ENCODE peak calls at places on chromosomes 12 and 14, in seven cellular contexts. L is tibial artery, N is left ventricle myocardium inferior, Z is right atrium auricular region, M is ovary, O is GM12878, K is ascending aorta. A is an unnamed sample.

GRCh38 chr14:70698288-70698687 is 56.6 kb downstream of the TTC9 start:
- DNase-seq in N (peak; percentile 19), L (no peak), K (no peak), O (no peak), M (no peak), Z (peak; percentile 67), A (peak; percentile 17)

GRCh38 chr14:68306934-68307758 is 485.7 kb downstream of the ZFP36L1 start:
- DNase-seq in O (no peak), L (no peak), Z (no peak), N (no peak), K (peak; percentile 67), M (no peak), A (peak; percentile 36)

GRCh38 chr12:120242275-120242799 is 23.2 kb downstream of the PXN start:
- DNase-seq in K (no peak), L (no peak), Z (no peak), M (no peak), O (no peak), N (no peak), A (no peak)

GRCh38 chr14:34930591-34931069 is 52.2 kb upstream of the SRP54 start:
- DNase-seq in L (no peak), O (peak; percentile 36), N (no peak), M (no peak), Z (no peak), K (no peak), A (no peak)

GRCh38 chr12:79454338-79454777 is 236.4 kb downstream of the PAWR start:
- DNase-seq in M (no peak), L (no peak), Z (no peak), K (no peak), O (no peak), N (no peak), A (no peak)

GRCh38 chr12:123075591-123076171 is 75.2 kb downstream of the PITPNM2 start:
- DNase-seq in O (no peak), Z (no peak), M (peak; percentile 63), K (no peak), N (no peak), L (no peak), A (peak; percentile 17)

GRCh38 chr14:66359500-66359899 is 126.7 kb upstream of the CCDC196 start:
- DNase-seq in M (no peak), O (peak; percentile 15), K (no peak), Z (no peak), N (no peak), L (no peak), A (peak; percentile 2)

GRCh38 chr14:59107819-59108218 is 80.6 kb upstream of the DAAM1 start:
- DNase-seq in L (no peak), Z (no peak), K (no peak), N (no peak), O (no peak), M (no peak), A (no peak)

DNA sequence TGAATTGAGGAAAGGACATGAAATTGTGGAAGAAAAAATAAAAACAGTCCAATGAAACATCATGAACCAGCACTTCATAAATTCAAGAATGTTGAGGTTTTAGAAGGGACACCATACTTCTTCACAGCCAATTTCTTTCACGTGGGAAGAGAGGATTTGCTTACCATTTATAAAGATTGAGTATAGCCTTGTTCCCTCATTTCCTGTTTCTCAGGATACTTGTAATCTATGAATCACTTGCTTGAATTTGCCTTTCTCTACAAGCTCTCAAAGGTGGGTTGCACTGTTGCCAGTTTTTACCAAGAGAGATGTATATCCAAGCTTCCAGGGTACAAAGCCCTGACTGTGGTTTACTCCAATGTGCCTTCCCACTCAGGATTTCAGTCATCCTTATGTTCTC is 116.1 kb downstream of the DUSP6 start:
- DNase-seq in L (no peak), Z (no peak), K (no peak), N (no peak), M (no peak), O (no peak), A (no peak)
- H3K4me3 ChIP-seq in L (no peak overlapping the region), Z (no peak overlapping the region), K (no peak overlapping the region), N (no peak overlapping the region), M (no peak overlapping the region), O (no peak overlapping the region), A (no peak overlapping the region)

DNA sequence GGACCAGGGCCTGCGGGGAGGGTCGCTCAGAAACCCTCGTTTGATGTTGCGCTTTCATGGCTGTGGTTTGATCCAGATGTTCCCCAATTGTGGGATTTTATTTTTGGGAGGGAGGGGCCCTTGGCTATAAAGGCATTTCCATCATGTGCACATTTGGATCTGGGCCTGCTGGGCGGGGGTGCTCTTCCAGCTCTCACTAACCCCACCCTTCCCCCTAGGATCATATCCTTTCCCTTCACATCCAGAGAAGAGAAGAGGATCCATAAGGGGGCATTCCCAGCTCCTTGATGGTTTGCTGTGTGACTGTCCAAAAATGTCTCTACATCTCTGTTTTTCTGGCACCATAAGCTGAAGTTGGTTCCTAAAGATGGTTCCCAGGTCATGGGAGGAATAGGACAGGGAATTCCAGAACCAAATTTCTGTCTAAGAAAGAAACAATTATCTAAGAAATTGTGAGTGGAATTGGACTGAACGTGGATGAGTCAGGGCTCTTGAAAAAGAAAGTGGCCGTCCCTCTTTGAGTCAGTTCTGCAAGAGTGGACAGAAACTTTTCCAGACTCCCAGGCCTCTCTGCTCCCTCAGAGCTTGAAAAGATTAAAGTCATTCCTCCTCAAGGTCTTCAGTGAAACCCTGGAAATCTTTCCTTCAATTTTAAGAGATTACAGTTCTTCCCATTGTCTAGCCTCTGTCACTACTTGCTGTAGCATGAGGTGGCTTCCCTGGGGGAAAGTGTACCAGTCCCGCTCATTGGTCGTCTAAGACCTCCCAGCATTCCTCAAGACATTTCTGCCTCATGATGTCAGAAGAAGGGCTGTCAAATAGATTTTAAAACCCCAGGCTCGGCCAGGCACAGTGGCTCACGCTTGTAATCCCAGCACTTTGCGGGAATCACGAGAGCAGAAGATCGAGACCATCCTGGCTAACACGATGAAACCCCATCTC is 47.0 kb downstream of the SMUG1 start:
- DNase-seq in K (peak; percentile 77), Z (peak; percentile 67), M (no peak), O (no peak), N (no peak), L (peak; percentile 85), A (peak; percentile 51)
- H3K27ac ChIP-seq in K (peak overlapping the region; percentile 88), Z (peak overlapping the region; percentile 51), M (no peak overlapping the region), O (no peak overlapping the region), N (peak overlapping the region; percentile 69), L (peak overlapping the region; percentile 89), A (no peak overlapping the region)

GRCh38 chr14:95741781-95742180 is 27.9 kb upstream of the TCL1A start:
- DNase-seq in L (no peak), N (no peak), K (no peak), Z (no peak), M (no peak), O (no peak), A (no peak)

GRCh38 chr14:95741051-95741490 is 27.1 kb upstream of the TCL1A start:
- DNase-seq in M (no peak), L (no peak), O (no peak), Z (no peak), N (no peak), K (no peak), A (no peak)

DNA sequence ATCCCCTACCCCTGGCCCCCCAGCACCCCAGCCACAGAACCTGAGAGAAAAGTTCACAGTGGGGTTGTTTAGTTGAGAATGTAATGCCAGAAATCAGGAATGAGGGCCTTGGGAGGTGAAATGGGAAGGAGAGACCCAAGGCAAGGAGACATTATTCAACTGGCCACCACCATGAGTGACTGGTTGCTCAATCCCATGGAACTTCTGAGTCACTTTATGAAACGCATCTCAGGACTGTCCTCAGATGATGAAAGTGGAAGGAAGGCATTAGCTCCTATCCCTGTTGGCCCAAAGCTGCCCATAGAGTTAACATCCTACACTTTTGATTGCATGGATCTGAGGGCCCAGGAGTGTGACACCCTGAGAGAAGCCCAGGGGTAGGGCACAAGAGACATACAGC is 25.4 kb upstream of the TCL1A start:
- DNase-seq in N (no peak), Z (no peak), O (no peak), K (no peak), M (no peak), L (no peak), A (no peak)
- H3K27me3 ChIP-seq in N (peaks cover 22% of the 10 kb centered on the region), Z (no peaks in the 10 kb centered on the region), O (no peaks in the 10 kb centered on the region), K (no peaks in the 10 kb centered on the region), M (no peaks in the 10 kb centered on the region), L (no peaks in the 10 kb centered on the region), A (no peaks in the 10 kb centered on the region)

GRCh38 chr12:644818-645552 is 18.3 kb downstream of the NINJ2 start:
- DNase-seq in M (no peak), K (peak; percentile 60), N (no peak), Z (no peak), L (peak; percentile 49), O (no peak), A (no peak)

GRCh38 chr12:647039-647712 is 16.1 kb downstream of the NINJ2 start:
- DNase-seq in N (no peak), Z (no peak), L (no peak), M (no peak), O (no peak), K (peak; percentile 58), A (no peak)

GRCh38 chr12:646303-647038 is 16.8 kb downstream of the NINJ2 start:
- DNase-seq in N (peak; percentile 75), O (no peak), Z (peak; percentile 88), M (peak; percentile 61), L (peak; percentile 85), K (peak; percentile 80), A (peak; percentile 74)

GRCh38 chr12:644293-644639 is 19.0 kb downstream of the NINJ2 start:
- DNase-seq in L (peak; percentile 6), O (no peak), K (peak; percentile 30), N (no peak), Z (no peak), M (no peak), A (no peak)

GRCh38 chr12:645563-646071 is 17.6 kb downstream of the NINJ2 start:
- DNase-seq in Z (peak; percentile 87), K (peak; percentile 67), O (no peak), M (peak; percentile 74), L (peak; percentile 82), N (peak; percentile 56), A (peak; percentile 75)
- H3K4me3 ChIP-seq in Z (peak overlapping the region; percentile 7), K (peak overlapping the region; percentile 7), O (no peak overlapping the region), M (no peak overlapping the region), L (no peak overlapping the region), N (peak overlapping the region; percentile 46), A (no peak overlapping the region)

GRCh38 chr12:21775130-21775920 is 819 bp upstream of the KCNJ8 start:
- DNase-seq in Z (no peak), N (no peak), O (no peak), K (no peak), L (no peak), M (no peak), A (no peak)
- H3K27ac ChIP-seq in Z (peak overlapping the region; percentile 87), N (peak overlapping the region; percentile 94), O (no peak overlapping the region), K (peak overlapping the region; percentile 80), L (peak overlapping the region; percentile 89), M (peak overlapping the region; percentile 65), A (peak overlapping the region; percentile 85)

GRCh38 chr14:92366237-92366636 is 43.3 kb downstream of the SLC24A4 start:
- DNase-seq in L (no peak), O (no peak), K (no peak), N (no peak), Z (no peak), M (no peak), A (no peak)

GRCh38 chr14:92368001-92368400 is 45.0 kb downstream of the SLC24A4 start:
- DNase-seq in O (no peak), Z (no peak), L (no peak), K (no peak), N (no peak), M (no peak), A (no peak)

GRCh38 chr14:92360666-92361370 is 37.9 kb downstream of the SLC24A4 start:
- DNase-seq in O (no peak), K (no peak), N (no peak), M (no peak), Z (no peak), L (no peak), A (no peak)

GRCh38 chr14:92362781-92363235 is 39.8 kb downstream of the SLC24A4 start:
- DNase-seq in L (no peak), O (no peak), N (no peak), M (no peak), K (peak; percentile 86), Z (peak; percentile 60), A (no peak)
- H3K27me3 ChIP-seq in L (no peaks in the 10 kb centered on the region), O (peaks cover 4% of the 10 kb centered on the region), N (peaks cover 73% of the 10 kb centered on the region), M (no peaks in the 10 kb centered on the region), K (no peaks in the 10 kb centered on the region), Z (no peaks in the 10 kb centered on the region), A (no peaks in the 10 kb centered on the region)